ENCODE peak calls at places on chromosomes 16 and 17, in eight cellular contexts. One of them, this sample, is unnamed.
A peak's percentile ranks its signal among the peaks of the same experiment; 100 is the strongest.

GRCh38 chr17:3032258-3033247 is 30.9 kb downstream of the OR1D5 start:
- DNase-seq in heart right ventricle: no peak
- DNase-seq in epithelial cell of esophagus: no peak
- DNase-seq in neural progenitor cell: no peak
- DNase-seq in GM20000: no peak
- DNase-seq in BJ: no peak
- DNase-seq in right atrium auricular region: peak; percentile 53
- DNase-seq in HepG2: no peak
- DNase-seq in this sample: no peak

GRCh38 chr17:60145006-60145935 is 4.5 kb upstream of the CA4 start:
- DNase-seq in heart right ventricle: no peak
- DNase-seq in epithelial cell of esophagus: no peak
- DNase-seq in neural progenitor cell: peak; percentile 91
- DNase-seq in GM20000: no peak
- DNase-seq in BJ: no peak
- DNase-seq in right atrium auricular region: no peak
- DNase-seq in HepG2: no peak
- DNase-seq in this sample: no peak

GRCh38 chr16:78154729-78155461 is 55.4 kb downstream of the WWOX start:
- DNase-seq in heart right ventricle: no peak
- DNase-seq in epithelial cell of esophagus: no peak
- DNase-seq in neural progenitor cell: no peak
- DNase-seq in GM20000: no peak
- DNase-seq in BJ: no peak
- DNase-seq in right atrium auricular region: no peak
- DNase-seq in HepG2: no peak
- DNase-seq in this sample: no peak

GRCh38 chr17:32805029-32805976 is 71.6 kb downstream of the MYO1D start:
- DNase-seq in heart right ventricle: no peak
- DNase-seq in epithelial cell of esophagus: no peak
- DNase-seq in neural progenitor cell: no peak
- DNase-seq in GM20000: no peak
- DNase-seq in BJ: no peak
- DNase-seq in right atrium auricular region: no peak
- DNase-seq in HepG2: no peak
- DNase-seq in this sample: no peak

GRCh38 chr17:61253937-61254677 is 145.5 kb upstream of the TBX2 start:
- DNase-seq in heart right ventricle: no peak
- DNase-seq in epithelial cell of esophagus: no peak
- DNase-seq in neural progenitor cell: peak; percentile 23
- DNase-seq in GM20000: no peak
- DNase-seq in BJ: no peak
- DNase-seq in right atrium auricular region: no peak
- DNase-seq in HepG2: no peak
- DNase-seq in this sample: no peak

GRCh38 chr17:57666198-57666870 is 78.8 kb downstream of the CCDC182 start:
- DNase-seq in heart right ventricle: no peak
- DNase-seq in epithelial cell of esophagus: no peak
- DNase-seq in neural progenitor cell: no peak
- DNase-seq in GM20000: no peak
- DNase-seq in BJ: no peak
- DNase-seq in right atrium auricular region: no peak
- DNase-seq in HepG2: no peak
- DNase-seq in this sample: no peak

GRCh38 chr17:74276561-74277009 is 2.6 kb downstream of the DNAI2 start:
- DNase-seq in heart right ventricle: no peak
- DNase-seq in epithelial cell of esophagus: no peak
- DNase-seq in neural progenitor cell: peak; percentile 55
- DNase-seq in GM20000: no peak
- DNase-seq in BJ: no peak
- DNase-seq in right atrium auricular region: no peak
- DNase-seq in HepG2: no peak
- DNase-seq in this sample: no peak

GRCh38 chr16:81796035-81796434 is 16.9 kb downstream of the PLCG2 start:
- DNase-seq in heart right ventricle: no peak
- DNase-seq in epithelial cell of esophagus: no peak
- DNase-seq in neural progenitor cell: no peak
- DNase-seq in GM20000: no peak
- DNase-seq in BJ: no peak
- DNase-seq in right atrium auricular region: no peak
- DNase-seq in HepG2: no peak
- DNase-seq in this sample: no peak

GRCh38 chr16:77276686-77277085 is 77.5 kb downstream of the SYCE1L start:
- DNase-seq in heart right ventricle: no peak
- DNase-seq in epithelial cell of esophagus: peak; percentile 35
- DNase-seq in neural progenitor cell: no peak
- DNase-seq in GM20000: no peak
- DNase-seq in BJ: no peak
- DNase-seq in right atrium auricular region: no peak
- DNase-seq in HepG2: no peak
- DNase-seq in this sample: no peak

GRCh38 chr17:68297168-68297567 is 5.9 kb downstream of the ARSG start:
- DNase-seq in heart right ventricle: no peak
- DNase-seq in epithelial cell of esophagus: no peak
- DNase-seq in neural progenitor cell: no peak
- DNase-seq in GM20000: no peak
- DNase-seq in BJ: no peak
- DNase-seq in right atrium auricular region: no peak
- DNase-seq in HepG2: no peak
- DNase-seq in this sample: no peak

GRCh38 chr17:956905-957304 is 22.7 kb downstream of the NXN start:
- DNase-seq in heart right ventricle: no peak
- DNase-seq in epithelial cell of esophagus: peak; percentile 96
- DNase-seq in neural progenitor cell: no peak
- DNase-seq in GM20000: no peak
- DNase-seq in BJ: no peak
- DNase-seq in right atrium auricular region: no peak
- DNase-seq in HepG2: no peak
- DNase-seq in this sample: no peak

GRCh38 chr16:80663078-80663477 is 122.3 kb downstream of the DYNLRB2 start:
- DNase-seq in heart right ventricle: no peak
- DNase-seq in epithelial cell of esophagus: no peak
- DNase-seq in neural progenitor cell: no peak
- DNase-seq in GM20000: no peak
- DNase-seq in BJ: no peak
- DNase-seq in right atrium auricular region: no peak
- DNase-seq in HepG2: no peak
- DNase-seq in this sample: no peak

GRCh38 chr16:74279805-74280204 is 16.8 kb upstream of the PSMD7 start:
- DNase-seq in heart right ventricle: no peak
- DNase-seq in epithelial cell of esophagus: no peak
- DNase-seq in neural progenitor cell: no peak
- DNase-seq in GM20000: no peak
- DNase-seq in BJ: no peak
- DNase-seq in right atrium auricular region: no peak
- DNase-seq in HepG2: no peak
- DNase-seq in this sample: no peak

GRCh38 chr16:74280448-74280847 is 16.2 kb upstream of the PSMD7 start:
- DNase-seq in heart right ventricle: no peak
- DNase-seq in epithelial cell of esophagus: no peak
- DNase-seq in neural progenitor cell: no peak
- DNase-seq in GM20000: no peak
- DNase-seq in BJ: no peak
- DNase-seq in right atrium auricular region: no peak
- DNase-seq in HepG2: no peak
- DNase-seq in this sample: no peak

GRCh38 chr16:74271879-74272278 is 24.7 kb upstream of the PSMD7 start:
- DNase-seq in heart right ventricle: no peak
- DNase-seq in epithelial cell of esophagus: peak; percentile 14
- DNase-seq in neural progenitor cell: no peak
- DNase-seq in GM20000: no peak
- DNase-seq in BJ: no peak
- DNase-seq in right atrium auricular region: no peak
- DNase-seq in HepG2: no peak
- DNase-seq in this sample: no peak

GRCh38 chr16:74279266-74279665 is 17.3 kb upstream of the PSMD7 start:
- DNase-seq in heart right ventricle: no peak
- DNase-seq in epithelial cell of esophagus: no peak
- DNase-seq in neural progenitor cell: no peak
- DNase-seq in GM20000: no peak
- DNase-seq in BJ: no peak
- DNase-seq in right atrium auricular region: no peak
- DNase-seq in HepG2: no peak
- DNase-seq in this sample: no peak

DNA sequence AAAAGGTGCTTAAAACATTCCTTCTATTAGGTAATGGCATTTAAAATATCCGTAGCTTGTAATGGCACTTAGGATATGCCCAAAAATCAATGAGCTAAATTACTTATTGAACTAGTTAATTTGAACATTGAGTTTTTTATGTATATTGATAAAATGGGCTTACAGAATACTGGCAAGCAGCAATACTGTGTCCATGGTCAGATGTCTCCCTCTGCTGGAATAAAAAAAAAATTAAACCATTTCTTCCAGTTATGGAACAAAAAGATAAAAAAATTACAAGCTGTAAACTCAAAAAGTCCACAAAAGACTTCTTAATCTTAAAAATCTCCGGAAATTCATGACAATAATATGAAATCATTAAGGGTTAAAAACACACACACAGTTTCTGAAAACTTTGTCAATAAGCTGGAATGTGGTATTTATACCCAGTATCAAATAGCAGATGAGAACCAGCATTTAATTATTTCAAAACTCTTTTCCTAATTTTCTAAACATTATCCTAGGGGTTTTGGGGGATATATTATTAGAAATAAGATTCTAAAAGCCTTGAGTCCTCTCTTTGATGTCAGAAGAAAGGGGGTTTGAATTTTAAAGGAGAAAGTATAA is 21.5 kb upstream of the PSMD7 start:
- DNase-seq in heart right ventricle: no peak
- DNase-seq in epithelial cell of esophagus: peak; percentile 46
- DNase-seq in neural progenitor cell: no peak
- DNase-seq in GM20000: no peak
- DNase-seq in BJ: no peak
- DNase-seq in right atrium auricular region: no peak
- DNase-seq in HepG2: no peak
- DNase-seq in this sample: no peak
- TF ChIP-seq CTCF in heart right ventricle: no peak
- TF ChIP-seq CTCF in epithelial cell of esophagus: peak; percentile 57
- TF ChIP-seq CTCF in neural progenitor cell: peak; percentile 75
- TF ChIP-seq CTCF in GM20000: no peak
- TF ChIP-seq CTCF in BJ: peak; percentile 44
- TF ChIP-seq CTCF in right atrium auricular region: peak; percentile 29
- TF ChIP-seq CTCF in HepG2: peak; percentile 23
- TF ChIP-seq CTCF in this sample: no peak

DNA sequence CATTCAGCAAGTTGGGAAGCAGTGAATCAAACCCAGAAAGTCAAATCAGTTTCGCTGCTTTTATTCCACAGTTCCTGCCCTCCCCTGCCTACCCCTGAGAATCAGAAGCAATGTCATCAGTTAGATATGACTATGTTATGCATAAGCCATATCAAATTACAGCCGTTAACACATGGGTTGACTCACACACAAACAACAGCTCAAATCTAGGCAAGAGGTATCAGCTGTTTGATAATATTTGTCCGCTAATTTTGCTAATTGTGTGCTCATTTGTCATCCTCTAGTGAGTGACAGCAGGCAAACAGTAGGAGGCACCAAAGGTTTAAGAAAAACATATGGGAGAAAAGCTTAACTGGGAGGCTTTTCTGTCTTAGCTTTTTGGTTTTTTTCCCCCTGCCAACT is 327.4 kb upstream of the CCL2 start:
- DNase-seq in heart right ventricle: no peak
- DNase-seq in epithelial cell of esophagus: peak; percentile 11
- DNase-seq in neural progenitor cell: peak; percentile 36
- DNase-seq in GM20000: peak; percentile 20
- DNase-seq in BJ: no peak
- DNase-seq in right atrium auricular region: no peak
- DNase-seq in HepG2: no peak
- DNase-seq in this sample: peak; percentile 41
- TF ChIP-seq CTCF in heart right ventricle: no peak
- TF ChIP-seq CTCF in epithelial cell of esophagus: no peak
- TF ChIP-seq CTCF in neural progenitor cell: peak; percentile 57
- TF ChIP-seq CTCF in GM20000: peak; percentile 19
- TF ChIP-seq CTCF in BJ: no peak
- TF ChIP-seq CTCF in right atrium auricular region: no peak
- TF ChIP-seq CTCF in HepG2: peak; percentile 19
- TF ChIP-seq CTCF in this sample: no peak

DNA sequence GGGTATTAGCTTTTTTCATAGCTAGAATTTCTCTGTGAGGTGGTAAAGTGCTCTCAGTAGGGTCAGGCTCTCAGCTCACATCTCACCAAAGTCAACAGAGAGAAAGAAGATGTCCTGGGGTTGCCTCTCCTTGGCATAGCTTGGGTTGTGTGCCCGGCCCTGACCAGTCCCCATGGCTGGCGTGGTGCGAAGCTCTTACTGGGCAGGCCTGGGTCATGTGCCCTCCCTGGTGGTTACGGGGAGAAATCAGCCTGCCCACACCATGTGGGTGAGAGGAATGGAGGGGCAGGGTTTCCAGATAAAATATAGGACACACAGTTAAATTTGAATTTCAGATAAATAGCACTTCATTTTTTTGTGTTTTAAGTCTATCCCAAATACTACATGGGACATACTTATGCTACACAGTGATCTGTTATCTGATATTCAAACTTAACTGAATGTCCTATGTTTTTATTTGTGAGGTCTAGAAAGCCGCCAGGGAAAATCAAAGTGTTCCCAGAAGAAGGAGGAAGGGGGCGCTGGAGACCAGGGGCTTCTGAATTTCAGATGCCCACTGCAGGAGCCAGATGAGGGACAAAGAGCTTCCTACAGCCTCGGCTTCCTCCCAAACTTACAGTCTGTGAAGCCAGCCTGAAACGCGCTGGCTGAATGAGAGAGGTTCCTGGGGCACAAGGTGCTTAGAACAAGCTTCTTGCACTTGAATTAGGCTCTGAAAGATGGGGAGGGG is 45.4 kb downstream of the NKD1 start:
- DNase-seq in heart right ventricle: no peak
- DNase-seq in epithelial cell of esophagus: no peak
- DNase-seq in neural progenitor cell: peak; percentile 86
- DNase-seq in GM20000: no peak
- DNase-seq in BJ: no peak
- DNase-seq in right atrium auricular region: no peak
- DNase-seq in HepG2: no peak
- DNase-seq in this sample: no peak
- TF ChIP-seq CTCF in heart right ventricle: no peak
- TF ChIP-seq CTCF in epithelial cell of esophagus: no peak
- TF ChIP-seq CTCF in neural progenitor cell: peak; percentile 81
- TF ChIP-seq CTCF in GM20000: no peak
- TF ChIP-seq CTCF in BJ: peak; percentile 30
- TF ChIP-seq CTCF in right atrium auricular region: no peak
- TF ChIP-seq CTCF in HepG2: peak; percentile 15
- TF ChIP-seq CTCF in this sample: no peak

GRCh38 chr17:8237886-8238285 is 10.0 kb downstream of the CTC1 start:
- DNase-seq in heart right ventricle: no peak
- DNase-seq in epithelial cell of esophagus: no peak
- DNase-seq in neural progenitor cell: no peak
- DNase-seq in GM20000: no peak
- DNase-seq in BJ: no peak
- DNase-seq in right atrium auricular region: no peak
- DNase-seq in HepG2: no peak
- DNase-seq in this sample: no peak
- TF ChIP-seq CTCF in heart right ventricle: no peak
- TF ChIP-seq CTCF in epithelial cell of esophagus: no peak
- TF ChIP-seq CTCF in neural progenitor cell: no peak
- TF ChIP-seq CTCF in GM20000: no peak
- TF ChIP-seq CTCF in BJ: no peak
- TF ChIP-seq CTCF in right atrium auricular region: no peak
- TF ChIP-seq CTCF in HepG2: no peak
- TF ChIP-seq CTCF in this sample: no peak

This sample was measured in GM13976.